ENCODE peak calls at places on chromosomes 6 and 20, in nine cellular contexts. One of them, this sample, is unnamed.

GRCh38 chr6:4522453-4522852 is 253.8 kb upstream of the CDYL start:
- DNase-seq in left kidney: no peak
- DNase-seq in activated T-helper 1 cell treated with anti-CD3 and anti-CD28 coated beads, Interleukin-2, amount 50 U/mL, for 16 hours: no peak
- DNase-seq in foreskin fibroblast: no peak
- DNase-seq in stimulated activated naive CD4-positive, alpha-beta T cell: no peak
- DNase-seq in Ammon's horn: peak; percentile 17
- DNase-seq in HEK293T: no peak
- DNase-seq in OCI-LY7: no peak
- DNase-seq in uterus: no peak
- DNase-seq in this sample: no peak

GRCh38 chr6:66418906-66419305 is 711.9 kb upstream of the EYS start:
- DNase-seq in foreskin fibroblast: peak; percentile 47
- DNase-seq in uterus: no peak
- DNase-seq in left kidney: no peak
- DNase-seq in OCI-LY7: no peak
- DNase-seq in Ammon's horn: no peak
- DNase-seq in HEK293T: no peak
- DNase-seq in activated T-helper 1 cell treated with anti-CD3 and anti-CD28 coated beads, Interleukin-2, amount 50 U/mL, for 16 hours: no peak
- DNase-seq in stimulated activated naive CD4-positive, alpha-beta T cell: no peak
- DNase-seq in this sample: no peak

GRCh38 chr6:23348185-23348584 is 777.8 kb upstream of the NRSN1 start:
- DNase-seq in stimulated activated naive CD4-positive, alpha-beta T cell: no peak
- DNase-seq in left kidney: no peak
- DNase-seq in HEK293T: no peak
- DNase-seq in OCI-LY7: no peak
- DNase-seq in foreskin fibroblast: no peak
- DNase-seq in Ammon's horn: no peak
- DNase-seq in activated T-helper 1 cell treated with anti-CD3 and anti-CD28 coated beads, Interleukin-2, amount 50 U/mL, for 16 hours: no peak
- DNase-seq in uterus: no peak
- DNase-seq in this sample: no peak

GRCh38 chr6:169263836-169264608 is 10.4 kb upstream of the THBS2 start:
- DNase-seq in uterus: no peak
- DNase-seq in HEK293T: no peak
- DNase-seq in Ammon's horn: peak; percentile 69
- DNase-seq in activated T-helper 1 cell treated with anti-CD3 and anti-CD28 coated beads, Interleukin-2, amount 50 U/mL, for 16 hours: no peak
- DNase-seq in OCI-LY7: no peak
- DNase-seq in left kidney: peak; percentile 22
- DNase-seq in foreskin fibroblast: peak; percentile 89
- DNase-seq in stimulated activated naive CD4-positive, alpha-beta T cell: no peak
- DNase-seq in this sample: no peak

GRCh38 chr6:63816979-63817436 is 181.4 kb downstream of the PHF3 start:
- DNase-seq in HEK293T: peak; percentile 24
- DNase-seq in Ammon's horn: peak; percentile 48
- DNase-seq in foreskin fibroblast: peak; percentile 50
- DNase-seq in uterus: no peak
- DNase-seq in activated T-helper 1 cell treated with anti-CD3 and anti-CD28 coated beads, Interleukin-2, amount 50 U/mL, for 16 hours: no peak
- DNase-seq in OCI-LY7: peak; percentile 10
- DNase-seq in left kidney: peak; percentile 49
- DNase-seq in stimulated activated naive CD4-positive, alpha-beta T cell: no peak
- DNase-seq in this sample: no peak

GRCh38 chr20:62674370-62674769 is 32.1 kb downstream of the SLCO4A1 start:
- DNase-seq in stimulated activated naive CD4-positive, alpha-beta T cell: no peak
- DNase-seq in activated T-helper 1 cell treated with anti-CD3 and anti-CD28 coated beads, Interleukin-2, amount 50 U/mL, for 16 hours: no peak
- DNase-seq in foreskin fibroblast: no peak
- DNase-seq in uterus: no peak
- DNase-seq in OCI-LY7: no peak
- DNase-seq in Ammon's horn: no peak
- DNase-seq in left kidney: no peak
- DNase-seq in HEK293T: no peak
- DNase-seq in this sample: no peak

GRCh38 chr6:150024646-150025155 is 631 bp downstream of the RAET1L start:
- DNase-seq in activated T-helper 1 cell treated with anti-CD3 and anti-CD28 coated beads, Interleukin-2, amount 50 U/mL, for 16 hours: no peak
- DNase-seq in OCI-LY7: no peak
- DNase-seq in foreskin fibroblast: no peak
- DNase-seq in Ammon's horn: no peak
- DNase-seq in stimulated activated naive CD4-positive, alpha-beta T cell: no peak
- DNase-seq in uterus: no peak
- DNase-seq in left kidney: no peak
- DNase-seq in HEK293T: no peak
- DNase-seq in this sample: no peak

GRCh38 chr6:168035661-168036616 is 38.5 kb downstream of the KIF25 start:
- DNase-seq in OCI-LY7: no peak
- DNase-seq in stimulated activated naive CD4-positive, alpha-beta T cell: no peak
- DNase-seq in uterus: peak; percentile 14
- DNase-seq in HEK293T: peak; percentile 64
- DNase-seq in foreskin fibroblast: no peak
- DNase-seq in activated T-helper 1 cell treated with anti-CD3 and anti-CD28 coated beads, Interleukin-2, amount 50 U/mL, for 16 hours: no peak
- DNase-seq in left kidney: no peak
- DNase-seq in Ammon's horn: no peak
- DNase-seq in this sample: no peak

GRCh38 chr6:29561618-29562181 is 2.2 kb upstream of the UBD start:
- DNase-seq in uterus: no peak
- DNase-seq in Ammon's horn: no peak
- DNase-seq in HEK293T: no peak
- DNase-seq in left kidney: no peak
- DNase-seq in activated T-helper 1 cell treated with anti-CD3 and anti-CD28 coated beads, Interleukin-2, amount 50 U/mL, for 16 hours: no peak
- DNase-seq in OCI-LY7: no peak
- DNase-seq in foreskin fibroblast: no peak
- DNase-seq in stimulated activated naive CD4-positive, alpha-beta T cell: no peak
- DNase-seq in this sample: no peak

GRCh38 chr6:41177695-41178094 is 14.8 kb upstream of the TREM2 start:
- DNase-seq in HEK293T: no peak
- DNase-seq in uterus: no peak
- DNase-seq in left kidney: no peak
- DNase-seq in OCI-LY7: no peak
- DNase-seq in stimulated activated naive CD4-positive, alpha-beta T cell: no peak
- DNase-seq in foreskin fibroblast: no peak
- DNase-seq in Ammon's horn: no peak
- DNase-seq in activated T-helper 1 cell treated with anti-CD3 and anti-CD28 coated beads, Interleukin-2, amount 50 U/mL, for 16 hours: no peak
- DNase-seq in this sample: no peak